ENCODE peak calls at places on chromosomes 4 and X, in four cellular contexts. G, S, M and J are unnamed samples. For H3F3A and H3K79me2, the result is how much of the 10 kb centered on the place peaks cover.

GRCh38 chrX:125778256-125778655 is 387.8 kb downstream of the DCAF12L2 start:
- DNase-seq in G (no peak), S (no peak), M (peak), J (no peak)

GRCh38 chrX:143894938-143895337 is 11.1 kb downstream of the UBE2NL start:
- DNase-seq in G (no peak), S (no peak), M (no peak), J (no peak)

GRCh38 chr4:147363514-147363913 is 117.4 kb upstream of the EDNRA start:
- DNase-seq in G (no peak), S (no peak), M (peak), J (no peak)

GRCh38 chr4:39834269-39834668 is 136.3 kb downstream of the UBE2K start:
- DNase-seq in G (no peak), S (no peak), M (no peak), J (no peak)

GRCh38 chrX:13250831-13251612 is 68.8 kb downstream of the ATXN3L start:
- DNase-seq in G (no peak), S (no peak), M (no peak), J (no peak)

GRCh38 chrX:112738347-112739033 is 58.8 kb upstream of the LHFPL1 start:
- DNase-seq in G (no peak), S (no peak), M (no peak), J (no peak)

GRCh38 chr4:142549248-142549647 is 296.9 kb downstream of the INPP4B start:
- DNase-seq in G (no peak), S (no peak), M (peak), J (no peak)

GRCh38 chrX:51891821-51892551 is 1.4 kb upstream of the MAGED1 start:
- DNase-seq in G (peak), S (peak), M (no peak), J (no peak)

GRCh38 chr4:25144870-25145481 is 15.3 kb downstream of the SEPSECS start:
- DNase-seq in G (peak), S (peak), M (peak), J (no peak)

GRCh38 chr4:152360045-152360410 is 175.9 kb downstream of the FBXW7 start:
- DNase-seq in G (no peak), S (no peak), M (peak), J (no peak)

GRCh38 chr4:163300445-163300844 is 32.0 kb downstream of the NPY1R start:
- DNase-seq in G (no peak), S (no peak), M (no peak), J (no peak)

GRCh38 chrX:110012818-110013484 is 10.0 kb downstream of the TMEM164 start:
- DNase-seq in G (no peak), S (no peak), M (peak), J (peak)

GRCh38 chrX:16953606-16954211 is 7.3 kb downstream of the REPS2 start:
- DNase-seq in G (no peak), S (no peak), M (peak), J (peak)

GRCh38 chr4:71267244-71267643 is 71.6 kb upstream of the SLC4A4 start:
- DNase-seq in G (no peak), S (no peak), M (no peak), J (no peak)

GRCh38 chr4:111641813-111642579 is 503.3 kb upstream of the FAM241A start:
- DNase-seq in G (peak), S (peak), M (peak), J (peak)

GRCh38 chr4:117324851-117325491 is 239.6 kb upstream of the TRAM1L1 start:
- DNase-seq in G (no peak), S (no peak), M (peak), J (peak)

GRCh38 chr4:159206427-159206871 is 103.6 kb downstream of the RAPGEF2 start:
- DNase-seq in G (no peak), S (no peak), M (peak), J (no peak)

GRCh38 chr4:159210975-159211374 is 108.1 kb downstream of the RAPGEF2 start:
- DNase-seq in G (no peak), S (peak), M (no peak), J (no peak)

GRCh38 chr4:159205462-159205861 is 102.6 kb downstream of the RAPGEF2 start:
- DNase-seq in G (no peak), S (no peak), M (no peak), J (no peak)

GRCh38 chr4:159212675-159213297 is 109.9 kb downstream of the RAPGEF2 start:
- DNase-seq in G (no peak), S (no peak), M (no peak), J (no peak)

GRCh38 chr4:159209249-159209648 is 106.4 kb downstream of the RAPGEF2 start:
- DNase-seq in G (peak), S (no peak), M (no peak), J (no peak)
- TF ChIP-seq CTCF in G (peak), S (no peak), M (no peak), J (no peak)

GRCh38 chr4:80012291-80012690 is 60.7 kb downstream of the ANTXR2 start:
- DNase-seq in G (no peak), S (no peak), M (no peak), J (no peak)
- H3F3A ChIP-seq in G (under half), S (under half), M (under half), J (under half)

DNA sequence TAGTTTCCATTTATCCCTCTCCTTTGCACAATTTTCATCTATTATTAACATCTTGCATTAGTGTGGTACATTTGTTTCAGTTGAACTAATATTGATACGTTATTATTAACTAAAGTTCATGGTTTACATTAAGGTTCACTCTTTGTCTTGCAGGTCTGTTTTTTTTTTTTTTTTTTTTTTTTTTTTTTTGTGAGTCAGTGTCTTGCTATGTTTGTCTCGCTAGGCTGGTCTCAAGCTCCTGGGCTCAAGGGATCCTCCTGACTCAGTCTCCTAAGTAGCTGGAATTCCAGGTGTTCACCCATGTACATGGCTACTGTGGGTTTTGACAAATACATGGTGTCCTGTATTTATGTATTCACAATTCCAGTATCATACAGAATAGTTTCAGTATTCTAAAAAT is 6.8 kb downstream of the TBC1D19 start:
- DNase-seq in G (no peak), S (no peak), M (peak), J (peak)
- H3K79me2 ChIP-seq in G (under half), S (under half), M (under half), J (under half)

DNA sequence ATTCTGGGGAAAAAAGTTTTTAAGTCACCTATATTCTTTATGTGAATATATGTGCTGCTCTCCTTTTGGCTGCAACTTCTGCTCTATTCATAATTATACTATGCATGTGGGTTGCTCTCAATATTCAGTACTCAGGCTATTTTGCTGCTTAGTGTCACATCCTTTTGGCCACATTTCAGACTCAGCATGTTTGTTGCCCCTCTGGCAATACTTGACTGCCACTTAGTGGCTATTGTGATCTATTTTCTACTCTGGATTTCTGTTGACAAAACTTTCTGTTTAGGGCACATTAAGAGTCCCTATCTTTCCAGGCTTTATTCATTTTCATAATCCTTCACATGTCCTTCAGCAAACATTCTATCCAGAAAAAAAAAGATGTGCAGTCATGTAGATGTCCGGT is 15.8 kb upstream of the CT45A1 start:
- DNase-seq in G (no peak), S (no peak), M (peak), J (no peak)
- TF ChIP-seq CTCF in G (peak), S (no peak), M (peak), J (no peak)

GRCh38 chr4:7862561-7863200 is 77.0 kb downstream of the AFAP1 start:
- DNase-seq in G (peak), S (peak), M (no peak), J (no peak)
- H3F3A ChIP-seq in G (under half), S (under half), M (under half), J (under half)

GRCh38 chr4:2607107-2607506 is 70.7 kb downstream of the FAM193A start:
- DNase-seq in G (no peak), S (no peak), M (no peak), J (no peak)
- H3K79me2 ChIP-seq in G (half or more), S (half or more), M (half or more), J (under half)

GRCh38 chr4:54683616-54684346 is 26.0 kb downstream of the KIT start:
- DNase-seq in G (peak), S (peak), M (peak), J (no peak)
- TF ChIP-seq CTCF in G (peak), S (peak), M (peak), J (peak)

DNA sequence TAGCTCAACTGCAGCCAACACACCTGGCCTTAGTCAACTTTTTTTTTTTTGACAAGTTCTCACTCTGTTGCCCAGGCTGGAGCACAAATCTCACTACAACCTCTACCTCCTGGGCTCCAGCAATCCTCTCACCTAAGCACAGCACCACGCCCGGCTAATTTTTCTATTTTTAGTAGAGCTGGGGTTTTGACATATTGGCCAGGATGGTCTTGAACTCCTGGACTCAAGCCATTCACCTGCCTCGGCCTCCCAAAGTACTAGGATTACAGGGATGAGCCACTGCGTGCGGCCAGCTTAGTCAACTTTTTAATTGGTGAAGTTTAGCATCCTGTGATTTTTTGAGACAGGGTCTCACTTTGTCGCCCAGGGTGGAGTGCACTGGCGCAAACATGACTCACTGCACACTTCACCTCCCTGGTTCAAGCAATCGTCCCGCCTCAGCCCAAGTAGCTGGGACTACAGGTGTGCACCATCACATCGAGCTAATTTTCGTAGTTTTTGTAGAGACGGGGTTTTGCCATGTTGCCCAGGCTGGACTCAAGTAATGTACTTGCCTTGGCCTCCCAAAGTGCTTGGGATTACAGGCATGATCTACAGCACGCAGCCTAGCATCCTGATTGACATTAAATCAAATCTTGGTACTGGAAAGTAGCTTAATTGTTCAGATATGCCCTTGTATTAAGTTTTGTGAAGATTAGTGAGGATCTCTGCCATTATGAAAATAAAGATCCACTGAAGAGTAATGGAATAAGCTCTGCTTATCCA is 8.3 kb downstream of the HNRNPDL start:
- DNase-seq in G (peak), S (no peak), M (no peak), J (no peak)
- H3F3A ChIP-seq in G (under half), S (half or more), M (under half), J (half or more)